ENCODE peak calls at places on chromosomes 5 and 9, in six cellular contexts. T is HCT116; K is CD8-positive, alpha-beta memory T cell; D is CD8-positive, alpha-beta T cell; J is endodermal cell; V is psoas muscle. C is an unnamed sample.

GRCh38 chr5:38273626-38274025 is 15.3 kb downstream of the EGFLAM start:
- DNase-seq in J (no peak), V (no peak), K (no peak), T (no peak), D (no peak), C (no peak)

GRCh38 chr9:130051855-130052254 is 1.9 kb upstream of the GPR107 start:
- DNase-seq in D (no peak), T (no peak), V (no peak), K (no peak), J (no peak), C (no peak)

GRCh38 chr5:177605667-177606066 is 5.7 kb downstream of the B4GALT7 start:
- DNase-seq in T (no peak), D (no peak), J (no peak), V (no peak), K (no peak), C (no peak)

GRCh38 chr9:68836788-68837187 is 131.7 kb downstream of the PIP5K1B start:
- DNase-seq in D (no peak), J (no peak), V (no peak), T (no peak), K (no peak), C (no peak)

GRCh38 chr5:78751872-78752271 is 103.3 kb upstream of the LHFPL2 start:
- DNase-seq in K (no peak), T (no peak), D (no peak), J (no peak), V (no peak), C (no peak)

GRCh38 chr9:26062172-26062571 is 383.9 kb upstream of the TUSC1 start:
- DNase-seq in K (no peak), D (no peak), J (no peak), T (no peak), V (no peak), C (no peak)

GRCh38 chr5:153883829-153884228 is 154.9 kb downstream of the FAM114A2 start:
- DNase-seq in T (no peak), D (no peak), J (peak; percentile 60), V (no peak), K (no peak), C (no peak)

GRCh38 chr9:88187631-88188030 is 49.4 kb upstream of the SPATA31C2 start:
- DNase-seq in V (no peak), J (no peak), T (no peak), K (no peak), D (no peak), C (no peak)

GRCh38 chr9:87147803-87148202 is 200.5 kb upstream of the GAS1 start:
- DNase-seq in D (no peak), T (no peak), J (peak; percentile 50), V (peak; percentile 52), K (no peak), C (no peak)

GRCh38 chr9:120402741-120403542 is 177.0 kb downstream of the CDK5RAP2 start:
- DNase-seq in J (no peak), V (no peak), T (peak; percentile 65), D (no peak), K (no peak), C (no peak)

GRCh38 chr9:128393171-128393761 is 22.1 kb downstream of the URM1 start:
- DNase-seq in J (peak; percentile 88), T (no peak), K (no peak), V (no peak), D (no peak), C (no peak)

GRCh38 chr5:116953251-116953934 is 378.8 kb upstream of the SEMA6A start:
- DNase-seq in T (no peak), J (no peak), V (no peak), K (no peak), D (no peak), C (no peak)

GRCh38 chr5:54148062-54148461 is 162.3 kb downstream of the ARL15 start:
- DNase-seq in J (no peak), K (no peak), D (no peak), T (no peak), V (no peak), C (no peak)

GRCh38 chr5:67222243-67223033 is 25.8 kb upstream of the CD180 start:
- DNase-seq in T (no peak), D (no peak), V (no peak), J (no peak), K (no peak), C (no peak)

GRCh38 chr5:145988993-145989392 is 52.6 kb downstream of the SH3RF2 start:
- DNase-seq in T (no peak), K (no peak), D (no peak), V (no peak), J (no peak), C (no peak)

GRCh38 chr5:112974901-112975300 is 1.7 kb upstream of the DCP2 start:
- DNase-seq in D (no peak), T (no peak), J (no peak), V (no peak), K (no peak), C (no peak)

GRCh38 chr9:68974431-68974830 is 39.5 kb downstream of the PRKACG start:
- DNase-seq in V (no peak), D (no peak), J (no peak), K (no peak), T (no peak), C (no peak)

GRCh38 chr5:179700401-179700918 is 1.7 kb downstream of the CANX start:
- DNase-seq in K (no peak), T (no peak), D (no peak), J (no peak), V (no peak), C (no peak)

GRCh38 chr5:179265529-179266290 is 79.6 kb downstream of the ADAMTS2 start:
- DNase-seq in D (no peak), V (peak; percentile 98), T (no peak), J (peak; percentile 67), K (peak; percentile 37), C (peak; percentile 68)

GRCh38 chr5:179763215-179763945 is 30.4 kb upstream of the LTC4S start:
- DNase-seq in T (peak; percentile 38), J (peak; percentile 82), D (peak; percentile 59), V (peak; percentile 56), K (peak; percentile 67), C (peak; percentile 69)

GRCh38 chr9:4106744-4107143 is 193.1 kb downstream of the GLIS3 start:
- DNase-seq in V (no peak), D (no peak), J (no peak), T (no peak), K (no peak), C (no peak)

DNA sequence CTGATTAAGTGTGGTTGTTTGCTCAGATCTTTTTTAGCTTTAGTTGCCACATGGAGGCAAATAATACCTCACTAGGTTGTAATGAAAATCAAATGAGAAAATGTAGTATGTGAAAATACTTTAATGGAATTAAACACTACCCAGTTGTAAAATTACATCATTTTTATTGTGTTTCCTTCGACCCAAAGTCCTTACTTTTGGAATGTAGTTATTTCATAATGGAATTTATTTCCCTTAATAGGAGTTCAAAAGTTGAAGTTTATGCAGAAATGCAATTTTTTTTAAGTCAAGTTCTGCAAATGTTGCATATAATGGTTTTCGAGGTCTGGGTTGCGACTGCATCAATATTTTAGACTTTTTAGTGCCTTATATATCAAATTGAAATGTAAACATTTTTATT is 31.0 kb downstream of the TNPO1 start:
- DNase-seq in J (no peak), V (no peak), T (no peak), K (no peak), D (no peak), C (no peak)
- H3K4me1 ChIP-seq in J (no peaks in the 10 kb centered on the region), V (peaks cover 73% of the 10 kb centered on the region), T (peaks cover 31% of the 10 kb centered on the region), K (peaks cover 39% of the 10 kb centered on the region), D (peaks cover 28% of the 10 kb centered on the region), C (peaks cover 11% of the 10 kb centered on the region)

DNA sequence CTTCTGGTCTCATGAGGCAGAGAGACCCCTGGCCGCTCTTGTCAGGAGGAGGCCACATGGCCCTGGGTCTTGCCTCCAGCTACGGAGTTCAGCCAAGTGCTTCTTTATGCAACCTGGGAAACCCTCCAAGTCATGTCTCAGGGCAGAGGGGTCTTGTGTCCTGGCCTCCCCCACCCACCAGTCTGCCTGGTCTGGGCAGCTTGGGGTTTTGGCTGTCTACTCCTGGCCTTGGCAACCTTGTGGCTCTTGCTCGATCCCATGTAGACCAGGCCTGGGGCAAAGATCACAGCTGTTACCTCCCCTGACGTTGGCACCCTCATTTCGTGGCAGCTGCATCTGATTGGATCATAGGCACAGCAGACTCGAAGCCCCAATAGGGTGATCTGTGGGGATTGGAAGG is 28.3 kb downstream of the JADE2 start:
- DNase-seq in T (no peak), J (no peak), D (no peak), V (no peak), K (no peak), C (peak; percentile 56)
- H3K4me1 ChIP-seq in T (peaks cover 32% of the 10 kb centered on the region), J (no peaks in the 10 kb centered on the region), D (peaks cover 49% of the 10 kb centered on the region), V (peaks cover 32% of the 10 kb centered on the region), K (peaks cover 45% of the 10 kb centered on the region), C (peaks cover 23% of the 10 kb centered on the region)

GRCh38 chr5:149414405-149415244 is 35.5 kb upstream of the IL17B start:
- DNase-seq in J (no peak), K (no peak), T (no peak), V (peak; percentile 76), D (no peak), C (peak; percentile 72)

GRCh38 chr5:149413477-149414210 is 34.6 kb upstream of the IL17B start:
- DNase-seq in T (no peak), K (no peak), D (no peak), J (no peak), V (no peak), C (no peak)

GRCh38 chr5:149417714-149418368 is 38.7 kb upstream of the IL17B start:
- DNase-seq in K (no peak), J (no peak), D (no peak), T (no peak), V (no peak), C (no peak)

GRCh38 chr5:149416977-149417713 is 38.1 kb upstream of the IL17B start:
- DNase-seq in K (no peak), D (no peak), T (no peak), V (no peak), J (no peak), C (no peak)

GRCh38 chr5:149415245-149415967 is 36.3 kb upstream of the IL17B start:
- DNase-seq in V (no peak), D (no peak), J (no peak), T (no peak), K (no peak), C (no peak)
- H3K4me1 ChIP-seq in V (peaks cover 5% of the 10 kb centered on the region), D (no peaks in the 10 kb centered on the region), J (peaks cover 9% of the 10 kb centered on the region), T (no peaks in the 10 kb centered on the region), K (no peaks in the 10 kb centered on the region), C (peaks cover 48% of the 10 kb centered on the region)

GRCh38 chr9:136720251-136720886 is 8.0 kb downstream of the DIPK1B start:
- DNase-seq in V (no peak), T (no peak), D (no peak), K (no peak), J (peak; percentile 63), C (peak; percentile 60)

GRCh38 chr9:136719212-136719880 is 7.0 kb downstream of the DIPK1B start:
- DNase-seq in K (no peak), J (no peak), V (peak; percentile 65), D (no peak), T (no peak), C (no peak)

GRCh38 chr9:136722093-136722968 is 10.0 kb downstream of the DIPK1B start:
- DNase-seq in J (peak; percentile 62), V (no peak), T (no peak), K (no peak), D (no peak), C (no peak)

GRCh38 chr9:136721339-136722092 is 9.1 kb downstream of the DIPK1B start:
- DNase-seq in J (peak; percentile 63), D (no peak), K (no peak), T (no peak), V (no peak), C (peak; percentile 59)

GRCh38 chr9:136720887-136721338 is 8.5 kb downstream of the DIPK1B start:
- DNase-seq in T (no peak), J (peak; percentile 53), D (no peak), V (no peak), K (no peak), C (no peak)
- H3K4me1 ChIP-seq in T (peaks cover 37% of the 10 kb centered on the region), J (peaks cover 2% of the 10 kb centered on the region), D (peaks cover 18% of the 10 kb centered on the region), V (peaks cover 19% of the 10 kb centered on the region), K (peaks cover 6% of the 10 kb centered on the region), C (peaks cover 33% of the 10 kb centered on the region)

GRCh38 chr5:142324377-142324870 is 397 bp downstream of the SPRY4 start:
- DNase-seq in K (no peak), T (no peak), V (no peak), D (no peak), J (no peak), C (no peak)
- H3K4me1 ChIP-seq in K (peaks cover 25% of the 10 kb centered on the region), T (peaks cover 74% of the 10 kb centered on the region), V (peaks cover 23% of the 10 kb centered on the region), D (peaks cover 34% of the 10 kb centered on the region), J (peaks cover 4% of the 10 kb centered on the region), C (peaks cover 13% of the 10 kb centered on the region)